ENCODE peak calls at places on chromosomes 3 and 15, in four cellular contexts. U, D, Q and N are unnamed samples.

GRCh38 chr3:111128884-111129283 is 57.3 kb downstream of the NECTIN3 start:
- DNase-seq in U (no peak), D (no peak), Q (no peak), N (no peak)

GRCh38 chr3:101935081-101935480 is 85.8 kb downstream of the NFKBIZ start:
- DNase-seq in U (no peak), D (no peak), Q (no peak), N (no peak)

GRCh38 chr3:5791558-5791957 is 604.1 kb downstream of the EDEM1 start:
- DNase-seq in U (no peak), D (no peak), Q (no peak), N (no peak)

GRCh38 chr3:187072102-187072501 is 67.2 kb downstream of the RPL39L start:
- DNase-seq in U (no peak), D (no peak), Q (no peak), N (no peak)

GRCh38 chr15:52960283-52960682 is 170.1 kb upstream of the ONECUT1 start:
- DNase-seq in U (no peak), D (no peak), Q (no peak), N (no peak)

GRCh38 chr3:46923559-46924350 is 46.2 kb downstream of the PTH1R start:
- DNase-seq in U (no peak), D (no peak), Q (peak), N (peak)

GRCh38 chr3:115699741-115700140 is 76.4 kb downstream of the GAP43 start:
- DNase-seq in U (no peak), D (no peak), Q (no peak), N (no peak)

GRCh38 chr3:24185738-24186384 is 240.8 kb downstream of the NR1D2 start:
- DNase-seq in U (no peak), D (no peak), Q (peak), N (peak)

GRCh38 chr3:7964899-7965298 is 536.7 kb upstream of the LMCD1 start:
- DNase-seq in U (no peak), D (no peak), Q (no peak), N (no peak)

GRCh38 chr3:111392911-111393351 is 149.1 kb upstream of the CD96 start:
- DNase-seq in U (no peak), D (peak), Q (peak), N (no peak)

GRCh38 chr15:101698314-101698713 is 26.0 kb downstream of the TARS3 start:
- DNase-seq in U (no peak), D (no peak), Q (no peak), N (no peak)

GRCh38 chr3:124438813-124439212 is 291.4 kb upstream of the UMPS start:
- DNase-seq in U (no peak), D (no peak), Q (no peak), N (no peak)

GRCh38 chr15:77037475-77038209 is 33.3 kb downstream of the TSPAN3 start:
- DNase-seq in U (peak), D (no peak), Q (no peak), N (no peak)

GRCh38 chr3:99126291-99126690 is 224.8 kb upstream of the DCBLD2 start:
- DNase-seq in U (no peak), D (no peak), Q (no peak), N (no peak)

GRCh38 chr15:72319360-72319984 is 485 bp downstream of the CELF6 start:
- DNase-seq in U (peak), D (peak), Q (peak), N (peak)

GRCh38 chr3:195129072-195129643 is 141.8 kb downstream of the XXYLT1 start:
- DNase-seq in U (no peak), D (no peak), Q (no peak), N (no peak)

GRCh38 chr3:136750209-136750921 is 1.8 kb downstream of the STAG1 start:
- DNase-seq in U (no peak), D (no peak), Q (peak), N (peak)

GRCh38 chr3:195906865-195907729 is 1.3 kb downstream of the TNK2 start:
- DNase-seq in U (peak), D (peak), Q (peak), N (peak)

GRCh38 chr3:114363554-114364202 is 69.8 kb downstream of the TIGIT start:
- DNase-seq in U (no peak), D (no peak), Q (no peak), N (no peak)

GRCh38 chr15:40992825-40993224 is 39.6 kb downstream of the CHAC1 start:
- DNase-seq in U (no peak), D (no peak), Q (no peak), N (no peak)

GRCh38 chr15:79863886-79864285 is 32.9 kb downstream of the MTHFS start:
- DNase-seq in U (no peak), D (no peak), Q (no peak), N (no peak)

GRCh38 chr15:50355980-50356379 is 982 bp upstream of the GABPB1 start:
- DNase-seq in U (no peak), D (no peak), Q (no peak), N (no peak)

GRCh38 chr3:69510481-69511031 is 124.7 kb upstream of the FRMD4B start:
- DNase-seq in U (no peak), D (no peak), Q (no peak), N (no peak)

GRCh38 chr3:186239321-186239720 is 122.7 kb downstream of the DGKG start:
- DNase-seq in U (no peak), D (no peak), Q (no peak), N (peak)

GRCh38 chr15:73802336-73803105 is 49.4 kb upstream of the INSYN1 start:
- DNase-seq in U (peak), D (no peak), Q (no peak), N (no peak)

GRCh38 chr15:100216177-100216576 is 125.6 kb downstream of the ADAMTS17 start:
- DNase-seq in U (no peak), D (no peak), Q (no peak), N (no peak)

GRCh38 chr3:194772241-194773000 is 86.7 kb downstream of the FAM43A start:
- DNase-seq in U (no peak), D (no peak), Q (no peak), N (no peak)

GRCh38 chr3:117322866-117323265 is 613.3 kb downstream of the TUSC7 start:
- DNase-seq in U (no peak), D (no peak), Q (no peak), N (peak)

GRCh38 chr3:109268181-109268580 is 48.1 kb downstream of the DPPA2 start:
- DNase-seq in U (no peak), D (no peak), Q (no peak), N (no peak)

GRCh38 chr15:96330064-96330449 is 443 bp upstream of the NR2F2 start:
- DNase-seq in U (no peak), D (peak), Q (peak), N (no peak)

GRCh38 chr15:83435202-83435601 is 11.9 kb upstream of the SH3GL3 start:
- DNase-seq in U (no peak), D (no peak), Q (no peak), N (no peak)

GRCh38 chr3:127273196-127273595 is 14.7 kb downstream of the PRR20G start:
- DNase-seq in U (no peak), D (no peak), Q (no peak), N (no peak)

GRCh38 chr15:72599855-72600464 is 54.5 kb upstream of the GOLGA6B start:
- DNase-seq in U (no peak), D (peak), Q (peak), N (peak)

GRCh38 chr15:84811828-84812227 is 5.3 kb upstream of the ALPK3 start:
- DNase-seq in U (no peak), D (no peak), Q (no peak), N (no peak)

GRCh38 chr15:62940755-62941361 is 101.7 kb upstream of the TPM1 start:
- DNase-seq in U (peak), D (no peak), Q (peak), N (no peak)

GRCh38 chr15:85625856-85626255 is 168.9 kb downstream of the KLHL25 start:
- DNase-seq in U (no peak), D (no peak), Q (peak), N (no peak)

GRCh38 chr3:42408156-42408555 is 2.3 kb downstream of the LYZL4 start:
- DNase-seq in U (no peak), D (no peak), Q (no peak), N (no peak)

GRCh38 chr3:100165926-100166550 is 51.7 kb upstream of the FILIP1L start:
- DNase-seq in U (no peak), D (no peak), Q (no peak), N (no peak)

GRCh38 chr15:74776851-74777768 is 4.8 kb upstream of the CSK start:
- DNase-seq in U (peak), D (no peak), Q (peak), N (peak)